ENCODE peak calls at places on chromosomes 13 and 19, in ten cellular contexts. One of them, this sample, is unnamed.

GRCh38 chr19:5407356-5407755 is 47.9 kb upstream of the ZNRF4 start:
- DNase-seq in Panc1: no peak
- DNase-seq in NCI-H2029: no peak
- DNase-seq in stimulated activated CD4-positive, alpha-beta T cell treated with anti-CD3 and anti-CD28 coated beads, Interleukin-15, amount 100 ng/mL, for 1 hour: no peak
- DNase-seq in left cardiac atrium: no peak
- DNase-seq in body of pancreas: no peak
- DNase-seq in GM04503: no peak
- DNase-seq in RPMI8226: no peak
- DNase-seq in naive thymus-derived CD4-positive, alpha-beta T cell: no peak
- DNase-seq in COR-L47: no peak
- DNase-seq in this sample: no peak

GRCh38 chr19:18743281-18743825 is 47.8 kb downstream of the COMP start:
- DNase-seq in Panc1: no peak
- DNase-seq in NCI-H2029: peak
- DNase-seq in stimulated activated CD4-positive, alpha-beta T cell treated with anti-CD3 and anti-CD28 coated beads, Interleukin-15, amount 100 ng/mL, for 1 hour: no peak
- DNase-seq in left cardiac atrium: peak
- DNase-seq in body of pancreas: peak
- DNase-seq in GM04503: no peak
- DNase-seq in RPMI8226: no peak
- DNase-seq in naive thymus-derived CD4-positive, alpha-beta T cell: no peak
- DNase-seq in COR-L47: no peak
- DNase-seq in this sample: no peak

GRCh38 chr13:18921063-18921462 is 260.6 kb downstream of the TUBA3C start:
- DNase-seq in Panc1: no peak
- DNase-seq in NCI-H2029: no peak
- DNase-seq in stimulated activated CD4-positive, alpha-beta T cell treated with anti-CD3 and anti-CD28 coated beads, Interleukin-15, amount 100 ng/mL, for 1 hour: no peak
- DNase-seq in left cardiac atrium: no peak
- DNase-seq in body of pancreas: no peak
- DNase-seq in GM04503: no peak
- DNase-seq in RPMI8226: no peak
- DNase-seq in naive thymus-derived CD4-positive, alpha-beta T cell: no peak
- DNase-seq in COR-L47: no peak
- DNase-seq in this sample: no peak

GRCh38 chr13:93368705-93369104 is 142.1 kb downstream of the GPC6 start:
- DNase-seq in Panc1: no peak
- DNase-seq in NCI-H2029: no peak
- DNase-seq in stimulated activated CD4-positive, alpha-beta T cell treated with anti-CD3 and anti-CD28 coated beads, Interleukin-15, amount 100 ng/mL, for 1 hour: no peak
- DNase-seq in left cardiac atrium: no peak
- DNase-seq in body of pancreas: no peak
- DNase-seq in GM04503: no peak
- DNase-seq in RPMI8226: no peak
- DNase-seq in naive thymus-derived CD4-positive, alpha-beta T cell: no peak
- DNase-seq in COR-L47: no peak
- DNase-seq in this sample: no peak

GRCh38 chr19:54431255-54431838 is 16.1 kb downstream of the TTYH1 start:
- DNase-seq in Panc1: no peak
- DNase-seq in NCI-H2029: peak
- DNase-seq in stimulated activated CD4-positive, alpha-beta T cell treated with anti-CD3 and anti-CD28 coated beads, Interleukin-15, amount 100 ng/mL, for 1 hour: no peak
- DNase-seq in left cardiac atrium: peak
- DNase-seq in body of pancreas: peak
- DNase-seq in GM04503: no peak
- DNase-seq in RPMI8226: peak
- DNase-seq in naive thymus-derived CD4-positive, alpha-beta T cell: peak
- DNase-seq in COR-L47: peak
- DNase-seq in this sample: no peak

GRCh38 chr19:58519087-58519354 is 589 bp downstream of the ZBTB45 start:
- DNase-seq in Panc1: no peak
- DNase-seq in NCI-H2029: peak
- DNase-seq in stimulated activated CD4-positive, alpha-beta T cell treated with anti-CD3 and anti-CD28 coated beads, Interleukin-15, amount 100 ng/mL, for 1 hour: peak
- DNase-seq in left cardiac atrium: peak
- DNase-seq in body of pancreas: peak
- DNase-seq in GM04503: peak
- DNase-seq in RPMI8226: peak
- DNase-seq in naive thymus-derived CD4-positive, alpha-beta T cell: peak
- DNase-seq in COR-L47: peak
- DNase-seq in this sample: no peak

GRCh38 chr19:15464394-15465385 is at the start of gene RASAL3:
- DNase-seq in Panc1: no peak
- DNase-seq in NCI-H2029: no peak
- DNase-seq in stimulated activated CD4-positive, alpha-beta T cell treated with anti-CD3 and anti-CD28 coated beads, Interleukin-15, amount 100 ng/mL, for 1 hour: peak
- DNase-seq in left cardiac atrium: no peak
- DNase-seq in body of pancreas: no peak
- DNase-seq in GM04503: no peak
- DNase-seq in RPMI8226: peak
- DNase-seq in naive thymus-derived CD4-positive, alpha-beta T cell: peak
- DNase-seq in COR-L47: no peak
- DNase-seq in this sample: peak

GRCh38 chr13:97339019-97339988 is 94.7 kb upstream of the RAP2A start:
- DNase-seq in Panc1: no peak
- DNase-seq in NCI-H2029: no peak
- DNase-seq in stimulated activated CD4-positive, alpha-beta T cell treated with anti-CD3 and anti-CD28 coated beads, Interleukin-15, amount 100 ng/mL, for 1 hour: no peak
- DNase-seq in left cardiac atrium: peak
- DNase-seq in body of pancreas: peak
- DNase-seq in GM04503: peak
- DNase-seq in RPMI8226: no peak
- DNase-seq in naive thymus-derived CD4-positive, alpha-beta T cell: no peak
- DNase-seq in COR-L47: no peak
- DNase-seq in this sample: no peak

GRCh38 chr13:33242984-33243617 is 42.5 kb downstream of the STARD13 start:
- DNase-seq in Panc1: no peak
- DNase-seq in NCI-H2029: no peak
- DNase-seq in stimulated activated CD4-positive, alpha-beta T cell treated with anti-CD3 and anti-CD28 coated beads, Interleukin-15, amount 100 ng/mL, for 1 hour: no peak
- DNase-seq in left cardiac atrium: no peak
- DNase-seq in body of pancreas: no peak
- DNase-seq in GM04503: no peak
- DNase-seq in RPMI8226: no peak
- DNase-seq in naive thymus-derived CD4-positive, alpha-beta T cell: no peak
- DNase-seq in COR-L47: no peak
- DNase-seq in this sample: no peak

GRCh38 chr19:44718441-44719261 is 19.7 kb downstream of the CEACAM16 start:
- DNase-seq in Panc1: no peak
- DNase-seq in NCI-H2029: peak
- DNase-seq in stimulated activated CD4-positive, alpha-beta T cell treated with anti-CD3 and anti-CD28 coated beads, Interleukin-15, amount 100 ng/mL, for 1 hour: no peak
- DNase-seq in left cardiac atrium: peak
- DNase-seq in body of pancreas: peak
- DNase-seq in GM04503: no peak
- DNase-seq in RPMI8226: no peak
- DNase-seq in naive thymus-derived CD4-positive, alpha-beta T cell: no peak
- DNase-seq in COR-L47: peak
- DNase-seq in this sample: no peak

GRCh38 chr13:41465215-41465907 is 8.0 kb downstream of the RGCC start:
- DNase-seq in Panc1: no peak
- DNase-seq in NCI-H2029: no peak
- DNase-seq in stimulated activated CD4-positive, alpha-beta T cell treated with anti-CD3 and anti-CD28 coated beads, Interleukin-15, amount 100 ng/mL, for 1 hour: peak
- DNase-seq in left cardiac atrium: peak
- DNase-seq in body of pancreas: peak
- DNase-seq in GM04503: no peak
- DNase-seq in RPMI8226: peak
- DNase-seq in naive thymus-derived CD4-positive, alpha-beta T cell: peak
- DNase-seq in COR-L47: no peak
- DNase-seq in this sample: peak

GRCh38 chr19:23698711-23699520 is 11.9 kb upstream of the ZNF675 start:
- DNase-seq in Panc1: no peak
- DNase-seq in NCI-H2029: peak
- DNase-seq in stimulated activated CD4-positive, alpha-beta T cell treated with anti-CD3 and anti-CD28 coated beads, Interleukin-15, amount 100 ng/mL, for 1 hour: no peak
- DNase-seq in left cardiac atrium: no peak
- DNase-seq in body of pancreas: peak
- DNase-seq in GM04503: no peak
- DNase-seq in RPMI8226: peak
- DNase-seq in naive thymus-derived CD4-positive, alpha-beta T cell: no peak
- DNase-seq in COR-L47: peak
- DNase-seq in this sample: no peak

GRCh38 chr13:66780814-66781213 is 449.3 kb downstream of the PCDH9 start:
- DNase-seq in Panc1: no peak
- DNase-seq in NCI-H2029: no peak
- DNase-seq in stimulated activated CD4-positive, alpha-beta T cell treated with anti-CD3 and anti-CD28 coated beads, Interleukin-15, amount 100 ng/mL, for 1 hour: no peak
- DNase-seq in left cardiac atrium: no peak
- DNase-seq in body of pancreas: no peak
- DNase-seq in GM04503: no peak
- DNase-seq in RPMI8226: no peak
- DNase-seq in naive thymus-derived CD4-positive, alpha-beta T cell: no peak
- DNase-seq in COR-L47: no peak
- DNase-seq in this sample: no peak

GRCh38 chr19:17004386-17004785 is 22.2 kb downstream of the CPAMD8 start:
- DNase-seq in Panc1: no peak
- DNase-seq in NCI-H2029: no peak
- DNase-seq in stimulated activated CD4-positive, alpha-beta T cell treated with anti-CD3 and anti-CD28 coated beads, Interleukin-15, amount 100 ng/mL, for 1 hour: no peak
- DNase-seq in left cardiac atrium: no peak
- DNase-seq in body of pancreas: no peak
- DNase-seq in GM04503: no peak
- DNase-seq in RPMI8226: no peak
- DNase-seq in naive thymus-derived CD4-positive, alpha-beta T cell: no peak
- DNase-seq in COR-L47: no peak
- DNase-seq in this sample: no peak

GRCh38 chr13:45142440-45143345 is 22.4 kb downstream of the GTF2F2 start:
- DNase-seq in Panc1: no peak
- DNase-seq in NCI-H2029: no peak
- DNase-seq in stimulated activated CD4-positive, alpha-beta T cell treated with anti-CD3 and anti-CD28 coated beads, Interleukin-15, amount 100 ng/mL, for 1 hour: no peak
- DNase-seq in left cardiac atrium: no peak
- DNase-seq in body of pancreas: no peak
- DNase-seq in GM04503: no peak
- DNase-seq in RPMI8226: no peak
- DNase-seq in naive thymus-derived CD4-positive, alpha-beta T cell: no peak
- DNase-seq in COR-L47: no peak
- DNase-seq in this sample: no peak

GRCh38 chr19:7142771-7143170 is 73.3 kb downstream of the ZNF557 start:
- DNase-seq in Panc1: no peak
- DNase-seq in NCI-H2029: no peak
- DNase-seq in stimulated activated CD4-positive, alpha-beta T cell treated with anti-CD3 and anti-CD28 coated beads, Interleukin-15, amount 100 ng/mL, for 1 hour: no peak
- DNase-seq in left cardiac atrium: no peak
- DNase-seq in body of pancreas: no peak
- DNase-seq in GM04503: no peak
- DNase-seq in RPMI8226: no peak
- DNase-seq in naive thymus-derived CD4-positive, alpha-beta T cell: no peak
- DNase-seq in COR-L47: no peak
- DNase-seq in this sample: no peak

GRCh38 chr19:42018503-42019193 is 24.6 kb upstream of the ATP1A3 start:
- DNase-seq in Panc1: no peak
- DNase-seq in NCI-H2029: no peak
- DNase-seq in stimulated activated CD4-positive, alpha-beta T cell treated with anti-CD3 and anti-CD28 coated beads, Interleukin-15, amount 100 ng/mL, for 1 hour: no peak
- DNase-seq in left cardiac atrium: no peak
- DNase-seq in body of pancreas: no peak
- DNase-seq in GM04503: no peak
- DNase-seq in RPMI8226: no peak
- DNase-seq in naive thymus-derived CD4-positive, alpha-beta T cell: no peak
- DNase-seq in COR-L47: no peak
- DNase-seq in this sample: no peak

GRCh38 chr13:51519839-51520238 is 64.4 kb upstream of the WDFY2 start:
- DNase-seq in Panc1: no peak
- DNase-seq in NCI-H2029: no peak
- DNase-seq in stimulated activated CD4-positive, alpha-beta T cell treated with anti-CD3 and anti-CD28 coated beads, Interleukin-15, amount 100 ng/mL, for 1 hour: no peak
- DNase-seq in left cardiac atrium: no peak
- DNase-seq in body of pancreas: no peak
- DNase-seq in GM04503: no peak
- DNase-seq in RPMI8226: no peak
- DNase-seq in naive thymus-derived CD4-positive, alpha-beta T cell: no peak
- DNase-seq in COR-L47: no peak
- DNase-seq in this sample: no peak

GRCh38 chr13:67223742-67224141 is 6.4 kb downstream of the PCDH9 start:
- DNase-seq in Panc1: no peak
- DNase-seq in NCI-H2029: no peak
- DNase-seq in stimulated activated CD4-positive, alpha-beta T cell treated with anti-CD3 and anti-CD28 coated beads, Interleukin-15, amount 100 ng/mL, for 1 hour: no peak
- DNase-seq in left cardiac atrium: no peak
- DNase-seq in body of pancreas: no peak
- DNase-seq in GM04503: no peak
- DNase-seq in RPMI8226: no peak
- DNase-seq in naive thymus-derived CD4-positive, alpha-beta T cell: no peak
- DNase-seq in COR-L47: no peak
- DNase-seq in this sample: no peak

GRCh38 chr19:20038358-20039202 is 725 bp downstream of the ZNF682 start:
- DNase-seq in Panc1: no peak
- DNase-seq in NCI-H2029: no peak
- DNase-seq in stimulated activated CD4-positive, alpha-beta T cell treated with anti-CD3 and anti-CD28 coated beads, Interleukin-15, amount 100 ng/mL, for 1 hour: no peak
- DNase-seq in left cardiac atrium: no peak
- DNase-seq in body of pancreas: no peak
- DNase-seq in GM04503: no peak
- DNase-seq in RPMI8226: no peak
- DNase-seq in naive thymus-derived CD4-positive, alpha-beta T cell: peak
- DNase-seq in COR-L47: no peak
- DNase-seq in this sample: no peak

GRCh38 chr13:76885203-76886004 is 801 bp downstream of the KCTD12 start:
- DNase-seq in Panc1: no peak
- DNase-seq in NCI-H2029: peak
- DNase-seq in stimulated activated CD4-positive, alpha-beta T cell treated with anti-CD3 and anti-CD28 coated beads, Interleukin-15, amount 100 ng/mL, for 1 hour: peak
- DNase-seq in left cardiac atrium: peak
- DNase-seq in body of pancreas: peak
- DNase-seq in GM04503: no peak
- DNase-seq in RPMI8226: peak
- DNase-seq in naive thymus-derived CD4-positive, alpha-beta T cell: peak
- DNase-seq in COR-L47: peak
- DNase-seq in this sample: peak

GRCh38 chr13:113860579-113861432 is 3.1 kb downstream of the GAS6 start:
- DNase-seq in Panc1: no peak
- DNase-seq in NCI-H2029: no peak
- DNase-seq in stimulated activated CD4-positive, alpha-beta T cell treated with anti-CD3 and anti-CD28 coated beads, Interleukin-15, amount 100 ng/mL, for 1 hour: no peak
- DNase-seq in left cardiac atrium: peak
- DNase-seq in body of pancreas: peak
- DNase-seq in GM04503: no peak
- DNase-seq in RPMI8226: peak
- DNase-seq in naive thymus-derived CD4-positive, alpha-beta T cell: no peak
- DNase-seq in COR-L47: peak
- DNase-seq in this sample: no peak

GRCh38 chr13:31793246-31793645 is 53.9 kb downstream of the RXFP2 start:
- DNase-seq in Panc1: no peak
- DNase-seq in NCI-H2029: no peak
- DNase-seq in stimulated activated CD4-positive, alpha-beta T cell treated with anti-CD3 and anti-CD28 coated beads, Interleukin-15, amount 100 ng/mL, for 1 hour: no peak
- DNase-seq in left cardiac atrium: no peak
- DNase-seq in body of pancreas: no peak
- DNase-seq in GM04503: no peak
- DNase-seq in RPMI8226: no peak
- DNase-seq in naive thymus-derived CD4-positive, alpha-beta T cell: no peak
- DNase-seq in COR-L47: no peak
- DNase-seq in this sample: no peak

GRCh38 chr19:17560205-17560595 is 4.8 kb downstream of the COLGALT1 start:
- DNase-seq in Panc1: no peak
- DNase-seq in NCI-H2029: no peak
- DNase-seq in stimulated activated CD4-positive, alpha-beta T cell treated with anti-CD3 and anti-CD28 coated beads, Interleukin-15, amount 100 ng/mL, for 1 hour: no peak
- DNase-seq in left cardiac atrium: peak
- DNase-seq in body of pancreas: no peak
- DNase-seq in GM04503: peak
- DNase-seq in RPMI8226: no peak
- DNase-seq in naive thymus-derived CD4-positive, alpha-beta T cell: no peak
- DNase-seq in COR-L47: no peak
- DNase-seq in this sample: no peak

GRCh38 chr19:54063350-54064078 is at the start of gene VSTM1:
- DNase-seq in Panc1: no peak
- DNase-seq in NCI-H2029: no peak
- DNase-seq in stimulated activated CD4-positive, alpha-beta T cell treated with anti-CD3 and anti-CD28 coated beads, Interleukin-15, amount 100 ng/mL, for 1 hour: no peak
- DNase-seq in left cardiac atrium: no peak
- DNase-seq in body of pancreas: no peak
- DNase-seq in GM04503: no peak
- DNase-seq in RPMI8226: peak
- DNase-seq in naive thymus-derived CD4-positive, alpha-beta T cell: no peak
- DNase-seq in COR-L47: no peak
- DNase-seq in this sample: no peak

GRCh38 chr13:41139296-41139966 is 6.8 kb upstream of the KBTBD6 start:
- DNase-seq in Panc1: no peak
- DNase-seq in NCI-H2029: no peak
- DNase-seq in stimulated activated CD4-positive, alpha-beta T cell treated with anti-CD3 and anti-CD28 coated beads, Interleukin-15, amount 100 ng/mL, for 1 hour: no peak
- DNase-seq in left cardiac atrium: no peak
- DNase-seq in body of pancreas: no peak
- DNase-seq in GM04503: peak
- DNase-seq in RPMI8226: no peak
- DNase-seq in naive thymus-derived CD4-positive, alpha-beta T cell: no peak
- DNase-seq in COR-L47: no peak
- DNase-seq in this sample: no peak

GRCh38 chr13:106153876-106154275 is 381.6 kb downstream of the EFNB2 start:
- DNase-seq in Panc1: no peak
- DNase-seq in NCI-H2029: no peak
- DNase-seq in stimulated activated CD4-positive, alpha-beta T cell treated with anti-CD3 and anti-CD28 coated beads, Interleukin-15, amount 100 ng/mL, for 1 hour: no peak
- DNase-seq in left cardiac atrium: no peak
- DNase-seq in body of pancreas: no peak
- DNase-seq in GM04503: no peak
- DNase-seq in RPMI8226: no peak
- DNase-seq in naive thymus-derived CD4-positive, alpha-beta T cell: no peak
- DNase-seq in COR-L47: no peak
- DNase-seq in this sample: no peak

GRCh38 chr19:48660854-48661731 is 11.7 kb downstream of the NTN5 start:
- DNase-seq in Panc1: no peak
- DNase-seq in NCI-H2029: peak
- DNase-seq in stimulated activated CD4-positive, alpha-beta T cell treated with anti-CD3 and anti-CD28 coated beads, Interleukin-15, amount 100 ng/mL, for 1 hour: peak
- DNase-seq in left cardiac atrium: peak
- DNase-seq in body of pancreas: peak
- DNase-seq in GM04503: peak
- DNase-seq in RPMI8226: peak
- DNase-seq in naive thymus-derived CD4-positive, alpha-beta T cell: peak
- DNase-seq in COR-L47: peak
- DNase-seq in this sample: peak

This sample was measured in activated CD4-positive, CD25-positive, alpha-beta regulatory T cell treated with anti-CD3 and anti-CD28 coated beads, Interleukin-2, amount 50 U/mL, for 16 hours.